ENCODE peak calls at places on chromosomes 6 and 20, in six cellular contexts. Y, T, G, W, S and J are unnamed samples.

GRCh38 chr6:31058128-31058894 is 48.0 kb downstream of the MUC22 start:
- DNase-seq in T (no peak), G (peak; percentile 87), S (peak; percentile 70), Y (peak; percentile 88), W (peak; percentile 12), J (peak; percentile 79)

GRCh38 chr6:158780963-158781691 is 38.0 kb downstream of the EZR start:
- DNase-seq in Y (no peak), W (no peak), T (no peak), G (no peak), S (peak; percentile 71), J (no peak)

GRCh38 chr20:14477125-14477524 is 139.7 kb upstream of the FLRT3 start:
- DNase-seq in W (no peak), T (no peak), S (no peak), Y (peak; percentile 40), G (no peak), J (no peak)

GRCh38 chr6:109987196-109987595 is 9.1 kb downstream of the GPR6 start:
- DNase-seq in T (no peak), G (no peak), Y (no peak), W (no peak), S (no peak), J (no peak)

GRCh38 chr20:59560588-59561227 is 43.6 kb upstream of the PHACTR3 start:
- DNase-seq in T (no peak), G (no peak), Y (no peak), S (peak; percentile 48), W (no peak), J (no peak)

GRCh38 chr6:146851837-146852236 is 253.1 kb downstream of the ADGB start:
- DNase-seq in T (no peak), S (no peak), G (no peak), W (no peak), Y (no peak), J (no peak)

GRCh38 chr20:44856442-44856841 is 29.1 kb upstream of the YWHAB start:
- DNase-seq in T (no peak), Y (no peak), G (no peak), S (peak; percentile 66), W (no peak), J (no peak)

GRCh38 chr20:50371878-50372769 is 138.1 kb upstream of the PTPN1 start:
- DNase-seq in W (no peak), Y (no peak), T (no peak), S (peak; percentile 71), G (no peak), J (no peak)

GRCh38 chr20:42308980-42309524 is 690.9 kb upstream of the CHD6 start:
- DNase-seq in W (no peak), Y (no peak), S (no peak), G (peak; percentile 10), T (no peak), J (no peak)

GRCh38 chr6:151365233-151365632 is 26.1 kb downstream of the ZBTB2 start:
- DNase-seq in Y (no peak), T (no peak), W (no peak), G (peak; percentile 57), S (no peak), J (no peak)

GRCh38 chr20:45951474-45951873 is 17.0 kb downstream of the PCIF1 start:
- DNase-seq in W (peak; percentile 83), S (no peak), Y (no peak), G (no peak), T (no peak), J (no peak)

GRCh38 chr6:7051780-7052440 is 55.9 kb upstream of the RREB1 start:
- DNase-seq in W (peak; percentile 70), G (no peak), T (no peak), Y (no peak), S (peak; percentile 22), J (no peak)

GRCh38 chr6:110738899-110739365 is 76.3 kb downstream of the CDK19 start:
- DNase-seq in T (no peak), G (peak; percentile 73), Y (no peak), W (no peak), S (peak; percentile 52), J (no peak)

GRCh38 chr20:41617059-41617921 is 887 bp downstream of the CHD6 start:
- DNase-seq in Y (no peak), G (peak; percentile 18), S (peak; percentile 30), W (peak; percentile 72), T (no peak), J (no peak)

GRCh38 chr6:37653933-37654565 is 43.6 kb downstream of the MDGA1 start:
- DNase-seq in S (peak; percentile 81), W (peak; percentile 62), T (peak; percentile 19), Y (no peak), G (no peak), J (no peak)

GRCh38 chr20:2168946-2169345 is 67.3 kb downstream of the STK35 start:
- DNase-seq in G (no peak), W (no peak), S (no peak), T (no peak), Y (no peak), J (no peak)

GRCh38 chr20:5981139-5981538 is 30.7 kb downstream of the MCM8 start:
- DNase-seq in G (no peak), Y (no peak), W (no peak), S (no peak), T (no peak), J (no peak)

GRCh38 chr6:140921366-140922226 is 1211.1 kb upstream of the GJE1 start:
- DNase-seq in W (peak; percentile 14), S (peak; percentile 71), G (peak; percentile 67), Y (peak; percentile 79), T (no peak), J (peak; percentile 72)

GRCh38 chr6:137768935-137769334 is 98.1 kb upstream of the TNFAIP3 start:
- DNase-seq in G (no peak), T (no peak), S (no peak), Y (no peak), W (no peak), J (no peak)

GRCh38 chr6:46921731-46922130 is at the start of gene ADGRF5:
- DNase-seq in Y (no peak), G (no peak), T (no peak), S (no peak), W (no peak), J (no peak)

GRCh38 chr6:120282005-120282404 is 932.4 kb upstream of the MAN1A1 start:
- DNase-seq in W (no peak), T (no peak), S (no peak), G (no peak), Y (no peak), J (no peak)

GRCh38 chr6:71197770-71198169 is 90.8 kb upstream of the OGFRL1 start:
- DNase-seq in G (no peak), W (no peak), S (no peak), Y (no peak), T (no peak), J (no peak)